ENCODE peak calls at places on chromosome 14, in four cellular contexts. P, D, F and K are unnamed samples.

GRCh38 chr14:104286496-104286895 is 148.1 kb downstream of the KIF26A start:
- DNase-seq in P (no peak), D (no peak), F (no peak), K (no peak)

GRCh38 chr14:95545769-95546168 is 10.9 kb downstream of the GLRX5 start:
- DNase-seq in P (no peak), D (no peak), F (no peak), K (no peak)

GRCh38 chr14:70257526-70257925 is 68.8 kb upstream of the SLC8A3 start:
- DNase-seq in P (no peak), D (no peak), F (peak), K (peak)

GRCh38 chr14:68164723-68165122 is 345.1 kb downstream of the RAD51B start:
- DNase-seq in P (peak), D (no peak), F (no peak), K (no peak)

GRCh38 chr14:104099096-104100041 is 13.9 kb downstream of the ASPG start:
- DNase-seq in P (no peak), D (no peak), F (no peak), K (no peak)

GRCh38 chr14:48537600-48537999 is 862.2 kb upstream of the MDGA2 start:
- DNase-seq in P (no peak), D (no peak), F (no peak), K (no peak)

GRCh38 chr14:70640938-70641547 is 673 bp upstream of the TTC9 start:
- DNase-seq in P (no peak), D (peak), F (no peak), K (no peak)

GRCh38 chr14:69242311-69243224 is 17.4 kb upstream of the GALNT16 start:
- DNase-seq in P (peak), D (peak), F (peak), K (peak)

GRCh38 chr14:66281036-66281776 is 205.0 kb upstream of the CCDC196 start:
- DNase-seq in P (no peak), D (no peak), F (no peak), K (no peak)

GRCh38 chr14:83976223-83976770 is 1553.6 kb upstream of the FLRT2 start:
- DNase-seq in P (no peak), D (no peak), F (no peak), K (no peak)

GRCh38 chr14:104405566-104406226 is 173.9 kb upstream of the C14orf180 start:
- DNase-seq in P (no peak), D (no peak), F (no peak), K (no peak)

GRCh38 chr14:101721951-101722661 is 39.4 kb upstream of the PPP2R5C start:
- DNase-seq in P (peak), D (no peak), F (no peak), K (no peak)

GRCh38 chr14:104518659-104519350 is 60.8 kb upstream of the C14orf180 start:
- DNase-seq in P (no peak), D (no peak), F (no peak), K (no peak)

GRCh38 chr14:71467419-71467818 is 464.8 kb upstream of the RGS6 start:
- DNase-seq in P (no peak), D (no peak), F (no peak), K (no peak)

GRCh38 chr14:50410921-50411320 is 14.2 kb upstream of the CDKL1 start:
- DNase-seq in P (no peak), D (no peak), F (no peak), K (no peak)

GRCh38 chr14:95387826-95388445 is 68.2 kb upstream of the CLMN start:
- DNase-seq in P (no peak), D (no peak), F (no peak), K (no peak)

GRCh38 chr14:58796636-58797429 is 159.1 kb downstream of the DACT1 start:
- DNase-seq in P (no peak), D (peak), F (no peak), K (peak)

GRCh38 chr14:61388173-61388975 is 67.0 kb downstream of the PRKCH start:
- DNase-seq in P (no peak), D (peak), F (no peak), K (no peak)

GRCh38 chr14:105066285-105067071 is 1.2 kb upstream of the GPR132 start:
- DNase-seq in P (no peak), D (no peak), F (no peak), K (no peak)

GRCh38 chr14:76929927-76930326 is 98.6 kb downstream of the IRF2BPL start:
- DNase-seq in P (no peak), D (no peak), F (peak), K (no peak)

GRCh38 chr14:89252887-89253532 is 164.0 kb downstream of the FOXN3 start:
- DNase-seq in P (no peak), D (no peak), F (no peak), K (peak)

GRCh38 chr14:54695196-54695595 is 128.3 kb downstream of the SAMD4A start:
- DNase-seq in P (no peak), D (no peak), F (no peak), K (no peak)

GRCh38 chr14:103535891-103536565 is 7.0 kb downstream of the TRMT61A start:
- DNase-seq in P (no peak), D (no peak), F (no peak), K (no peak)

GRCh38 chr14:28756896-28757570 is 9.6 kb upstream of the FOXG1 start:
- DNase-seq in P (peak), D (no peak), F (peak), K (peak)

GRCh38 chr14:102262894-102263462 is 42.0 kb downstream of the MOK start:
- DNase-seq in P (peak), D (no peak), F (no peak), K (peak)

GRCh38 chr14:61559641-61560201 is 135.6 kb upstream of the HIF1A start:
- DNase-seq in P (peak), D (no peak), F (peak), K (no peak)

GRCh38 chr14:96671218-96671617 is 126.0 kb upstream of the VRK1 start:
- DNase-seq in P (no peak), D (no peak), F (no peak), K (no peak)

GRCh38 chr14:50087350-50088116 is 28.8 kb downstream of the VCPKMT start:
- DNase-seq in P (no peak), D (no peak), F (no peak), K (no peak)

GRCh38 chr14:65002586-65003210 is 16.0 kb downstream of the FNTB start:
- DNase-seq in P (no peak), D (no peak), F (no peak), K (no peak)

GRCh38 chr14:65003394-65003793 is 16.7 kb downstream of the FNTB start:
- DNase-seq in P (no peak), D (peak), F (no peak), K (no peak)

GRCh38 chr14:64998455-64998931 is 11.8 kb downstream of the FNTB start:
- DNase-seq in P (no peak), D (no peak), F (no peak), K (no peak)

GRCh38 chr14:65000868-65001600 is 14.3 kb downstream of the FNTB start:
- DNase-seq in P (no peak), D (no peak), F (no peak), K (no peak)

GRCh38 chr14:65001758-65002157 is 15.1 kb downstream of the FNTB start:
- DNase-seq in P (no peak), D (no peak), F (no peak), K (no peak)
- TF ChIP-seq ETV6 in P (no peak), D (no peak), F (no peak), K (no peak)

DNA sequence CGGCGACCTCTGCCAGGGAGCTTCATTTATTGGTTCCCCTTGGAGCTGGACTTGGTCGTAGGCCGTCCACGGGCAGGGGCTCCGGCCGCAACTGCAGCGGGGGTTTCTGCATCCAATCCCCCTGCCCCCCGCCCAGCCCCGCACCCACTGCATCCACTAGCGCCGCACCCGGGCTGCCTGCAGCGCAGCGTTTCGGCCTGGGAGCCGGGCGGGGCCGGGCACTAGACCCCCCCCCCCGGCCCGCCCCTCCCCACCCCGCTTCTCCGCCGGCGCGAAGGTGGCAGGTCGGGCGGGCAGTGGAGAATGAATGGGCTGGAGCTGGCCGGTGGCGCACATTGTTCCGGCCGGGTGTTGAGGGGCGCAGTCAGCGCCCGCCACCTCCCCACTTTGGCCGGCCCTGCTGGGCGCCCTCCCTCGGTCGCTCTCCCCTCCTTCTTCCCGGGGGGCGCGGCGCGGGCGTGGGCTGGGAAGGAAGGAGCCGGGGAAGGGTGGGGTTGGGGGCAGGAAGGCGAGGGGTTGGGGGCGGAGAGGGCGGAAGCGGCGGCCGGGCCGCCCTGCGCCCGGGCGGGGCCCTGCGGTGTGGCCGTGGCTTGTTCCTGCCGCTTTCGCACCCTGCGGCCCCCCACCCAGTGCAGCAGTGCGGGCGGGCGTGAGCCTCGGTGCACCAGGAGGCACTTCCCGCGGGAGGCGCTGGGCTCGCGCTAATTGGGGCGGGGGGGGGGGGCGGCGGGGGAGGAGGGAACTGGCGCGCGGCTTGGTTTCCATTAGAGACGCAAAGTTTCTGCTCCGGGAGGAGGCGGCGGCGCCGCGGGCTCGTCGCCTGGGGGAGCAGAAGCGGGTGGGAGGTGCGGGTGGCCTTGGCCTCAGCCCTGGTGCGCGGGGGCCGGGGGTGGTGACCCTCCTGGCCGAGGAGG is 829 bp downstream of the CALM1 start:
- DNase-seq in P (peak), D (no peak), F (peak), K (peak)
- TF ChIP-seq ETV6 in P (no peak), D (no peak), F (no peak), K (no peak)

DNA sequence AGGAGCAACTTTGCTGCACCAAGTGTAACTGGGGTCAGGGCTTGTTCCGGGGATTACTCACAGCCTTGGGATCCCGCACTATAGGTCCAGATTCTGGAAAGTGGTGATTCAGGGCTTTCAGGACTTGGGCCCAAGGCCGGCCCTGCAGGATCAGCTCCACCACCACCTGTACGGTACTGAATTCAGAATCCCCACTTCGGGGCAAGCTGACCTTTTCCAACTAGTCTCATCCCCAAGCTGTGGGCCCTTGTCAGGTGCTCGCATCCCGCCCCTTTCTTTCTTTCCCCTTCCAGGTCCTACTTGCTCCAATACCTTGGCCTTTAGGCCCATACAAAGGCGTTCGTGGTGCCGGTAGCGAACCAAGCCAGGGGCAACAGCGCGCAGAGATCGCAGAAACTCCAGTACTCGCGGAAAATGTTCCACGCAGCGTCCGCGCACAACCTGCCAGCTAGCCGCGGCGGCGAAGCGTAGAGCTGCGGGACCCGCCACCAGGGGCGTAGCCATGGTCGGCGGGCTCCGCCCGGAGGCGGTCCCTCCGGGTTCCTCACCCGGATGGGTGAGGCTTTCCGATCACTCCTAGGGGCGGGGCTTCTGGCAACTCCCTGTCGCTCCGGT is 487 bp downstream of the TINF2 start:
- DNase-seq in P (peak), D (no peak), F (peak), K (peak)
- TF ChIP-seq ETV6 in P (peak), D (no peak), F (no peak), K (no peak)

DNA sequence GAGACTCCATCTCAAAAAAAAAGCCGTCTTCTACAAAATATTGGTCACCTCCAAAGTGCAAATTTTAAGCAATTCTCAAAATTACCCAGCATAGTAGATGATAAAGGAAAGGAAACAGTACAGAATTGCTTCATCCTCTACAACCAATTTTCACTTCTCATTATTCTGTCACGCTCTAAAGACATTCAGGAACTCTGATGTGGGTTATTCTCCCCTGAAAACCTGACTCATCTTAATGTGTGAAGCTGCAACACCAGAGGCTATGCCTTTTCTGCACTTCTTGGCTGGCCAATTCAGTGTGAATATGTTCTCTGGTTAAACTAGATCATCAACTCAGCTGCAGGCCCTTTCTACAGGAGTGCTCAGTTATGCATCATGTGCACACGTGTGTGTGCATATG is 11.0 kb downstream of the PTGER2 start:
- DNase-seq in P (no peak), D (peak), F (no peak), K (no peak)
- TF ChIP-seq ETV6 in P (no peak), D (peak), F (no peak), K (no peak)

GRCh38 chr14:99325591-99325990 is 53.6 kb upstream of the BCL11B start:
- DNase-seq in P (no peak), D (no peak), F (no peak), K (no peak)

GRCh38 chr14:99326041-99326710 is 54.2 kb upstream of the BCL11B start:
- DNase-seq in P (no peak), D (no peak), F (no peak), K (no peak)

GRCh38 chr14:99325016-99325415 is 53.0 kb upstream of the BCL11B start:
- DNase-seq in P (no peak), D (no peak), F (no peak), K (no peak)

GRCh38 chr14:99327458-99328250 is 55.7 kb upstream of the BCL11B start:
- DNase-seq in P (no peak), D (no peak), F (no peak), K (no peak)

GRCh38 chr14:99327050-99327449 is 55.1 kb upstream of the BCL11B start:
- DNase-seq in P (no peak), D (no peak), F (no peak), K (no peak)
- TF ChIP-seq ETV6 in P (no peak), D (no peak), F (no peak), K (no peak)

GRCh38 chr14:23119362-23120327 is 590 bp upstream of the CEBPE start:
- DNase-seq in P (no peak), D (no peak), F (no peak), K (no peak)

GRCh38 chr14:23120405-23121251 is 1.6 kb upstream of the CEBPE start:
- DNase-seq in P (peak), D (peak), F (peak), K (peak)

GRCh38 chr14:23121401-23121800 is 2.3 kb upstream of the CEBPE start:
- DNase-seq in P (no peak), D (no peak), F (no peak), K (no peak)

GRCh38 chr14:23117371-23118020 is 1.6 kb downstream of the CEBPE start:
- DNase-seq in P (no peak), D (no peak), F (no peak), K (no peak)

GRCh38 chr14:23118506-23119361 is at the start of gene CEBPE:
- DNase-seq in P (no peak), D (no peak), F (no peak), K (no peak)
- TF ChIP-seq ETV6 in P (no peak), D (no peak), F (no peak), K (no peak)

GRCh38 chr14:30621354-30621953 is 665 bp upstream of the SCFD1 start:
- DNase-seq in P (peak), D (no peak), F (no peak), K (no peak)
- TF ChIP-seq ETV6 in P (no peak), D (no peak), F (no peak), K (peak)

GRCh38 chr14:98507269-98507668 is 764.7 kb downstream of the BCL11B start:
- DNase-seq in P (no peak), D (no peak), F (no peak), K (no peak)

GRCh38 chr14:98510392-98510791 is 761.6 kb downstream of the BCL11B start:
- DNase-seq in P (no peak), D (no peak), F (no peak), K (no peak)

GRCh38 chr14:98514016-98514415 is 758.0 kb downstream of the BCL11B start:
- DNase-seq in P (no peak), D (no peak), F (no peak), K (no peak)

GRCh38 chr14:98513558-98513957 is 758.4 kb downstream of the BCL11B start:
- DNase-seq in P (no peak), D (no peak), F (no peak), K (no peak)

DNA sequence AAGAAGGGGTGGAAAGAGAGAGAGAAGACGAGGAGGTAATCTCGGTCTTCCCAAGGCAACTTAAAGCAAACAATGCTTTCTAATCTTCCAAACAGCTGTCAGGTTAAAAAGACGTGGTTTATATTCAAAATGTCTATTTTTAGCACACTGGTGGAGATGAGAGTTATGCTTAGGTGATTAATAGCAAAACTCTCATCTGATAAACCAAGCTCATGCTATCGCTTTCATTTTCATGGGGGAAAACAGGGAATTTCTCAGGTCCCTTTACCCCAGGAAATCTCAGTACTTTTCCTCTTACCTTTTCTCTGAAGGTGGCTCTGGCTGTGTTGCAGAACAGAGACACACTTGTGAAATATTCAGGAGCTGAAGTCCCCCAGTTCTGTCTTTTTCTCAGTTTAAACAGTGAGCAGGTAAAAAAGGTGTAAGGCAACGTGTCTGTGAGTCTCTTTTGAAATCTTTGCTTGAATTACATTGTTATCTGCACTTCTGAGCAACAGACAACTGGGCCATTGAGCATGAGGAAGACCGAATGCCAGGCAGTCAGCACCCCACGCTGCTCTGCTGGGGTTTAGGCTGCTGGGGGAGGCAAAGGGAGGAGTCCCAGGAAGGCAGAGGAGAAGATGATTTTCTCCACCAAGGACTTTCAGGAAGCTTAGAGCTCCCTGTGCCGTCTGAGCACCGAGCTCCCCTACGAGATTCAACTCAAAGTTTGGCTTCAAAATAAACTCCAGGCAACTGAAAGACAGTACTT is 759.3 kb downstream of the BCL11B start:
- DNase-seq in P (no peak), D (no peak), F (no peak), K (no peak)
- TF ChIP-seq ETV6 in P (no peak), D (no peak), F (no peak), K (no peak)